ENCODE peak calls at places on chromosome 4, in five cellular contexts. R, A, W, E and O are unnamed samples.

GRCh38 chr4:24924309-24924781 is 11.5 kb upstream of the CCDC149 start:
- DNase-seq in R (peak; percentile 42), W (no peak), A (no peak), E (no peak), O (no peak)

GRCh38 chr4:68369474-68369805 is 19.6 kb upstream of the YTHDC1 start:
- DNase-seq in A (no peak), E (no peak), W (no peak), R (peak; percentile 95), O (no peak)

GRCh38 chr4:244471-244870 is 60.8 kb downstream of the ZNF732 start:
- DNase-seq in A (no peak), R (no peak), E (no peak), W (no peak), O (peak; percentile 64)

GRCh38 chr4:183011213-183011907 is 87.7 kb upstream of the WWC2 start:
- DNase-seq in W (no peak), A (no peak), E (no peak), R (no peak), O (no peak)

GRCh38 chr4:111210576-111210975 is 587.7 kb upstream of the PITX2 start:
- DNase-seq in W (no peak), E (no peak), A (no peak), R (no peak), O (no peak)

GRCh38 chr4:153651961-153652784 is 31.9 kb upstream of the TLR2 start:
- DNase-seq in R (peak; percentile 85), W (no peak), E (no peak), A (no peak), O (no peak)

GRCh38 chr4:99885063-99885664 is 9.1 kb downstream of the LAMTOR3 start:
- DNase-seq in R (peak; percentile 41), W (no peak), E (peak; percentile 23), A (no peak), O (no peak)

GRCh38 chr4:134201216-134202098 is at the start of gene PABPC4L:
- DNase-seq in R (peak; percentile 7), W (peak; percentile 64), A (peak; percentile 54), E (no peak), O (peak; percentile 92)

GRCh38 chr4:103478729-103479128 is 241.1 kb downstream of the TACR3 start:
- DNase-seq in A (no peak), E (no peak), W (no peak), R (no peak), O (no peak)

GRCh38 chr4:88489100-88489761 is 32.3 kb downstream of the HERC5 start:
- DNase-seq in E (no peak), A (no peak), R (no peak), W (no peak), O (no peak)

GRCh38 chr4:124191329-124191728 is 521.2 kb downstream of the ANKRD50 start:
- DNase-seq in E (no peak), W (no peak), R (peak; percentile 67), A (no peak), O (no peak)
- H3K36me3 ChIP-seq in E (no peaks in the 10 kb centered on the region), W (no peaks in the 10 kb centered on the region), R (no peaks in the 10 kb centered on the region), A (no peaks in the 10 kb centered on the region), O (no peaks in the 10 kb centered on the region)

GRCh38 chr4:185774076-185774731 is 37.8 kb downstream of the SORBS2 start:
- DNase-seq in A (no peak), W (no peak), E (no peak), R (no peak), O (no peak)
- H3K4me3 ChIP-seq in A (peak overlapping the region; percentile 49), W (no peak overlapping the region), E (peak overlapping the region; percentile 18), R (no peak overlapping the region), O (no peak overlapping the region)

GRCh38 chr4:3209551-3210325 is 39.2 kb upstream of the MSANTD1 start:
- DNase-seq in R (no peak), W (peak; percentile 32), A (no peak), E (no peak), O (no peak)
- H3K36me3 ChIP-seq in R (peaks cover 33% of the 10 kb centered on the region), W (peaks cover 61% of the 10 kb centered on the region), A (peaks cover 11% of the 10 kb centered on the region), E (peaks cover 89% of the 10 kb centered on the region), O (peaks cover 71% of the 10 kb centered on the region)

GRCh38 chr4:155060873-155061272 is 147.6 kb upstream of the NPY2R start:
- DNase-seq in W (no peak), A (no peak), E (no peak), R (no peak), O (no peak)
- H3K4me3 ChIP-seq in W (no peak overlapping the region), A (no peak overlapping the region), E (no peak overlapping the region), R (no peak overlapping the region), O (no peak overlapping the region)

GRCh38 chr4:8409271-8410065 is 31.1 kb downstream of the ACOX3 start:
- DNase-seq in R (no peak), A (peak; percentile 80), W (no peak), E (peak; percentile 52), O (no peak)
- H3K36me3 ChIP-seq in R (peaks cover 14% of the 10 kb centered on the region), A (no peaks in the 10 kb centered on the region), W (peaks cover 28% of the 10 kb centered on the region), E (peaks cover 47% of the 10 kb centered on the region), O (no peaks in the 10 kb centered on the region)

DNA sequence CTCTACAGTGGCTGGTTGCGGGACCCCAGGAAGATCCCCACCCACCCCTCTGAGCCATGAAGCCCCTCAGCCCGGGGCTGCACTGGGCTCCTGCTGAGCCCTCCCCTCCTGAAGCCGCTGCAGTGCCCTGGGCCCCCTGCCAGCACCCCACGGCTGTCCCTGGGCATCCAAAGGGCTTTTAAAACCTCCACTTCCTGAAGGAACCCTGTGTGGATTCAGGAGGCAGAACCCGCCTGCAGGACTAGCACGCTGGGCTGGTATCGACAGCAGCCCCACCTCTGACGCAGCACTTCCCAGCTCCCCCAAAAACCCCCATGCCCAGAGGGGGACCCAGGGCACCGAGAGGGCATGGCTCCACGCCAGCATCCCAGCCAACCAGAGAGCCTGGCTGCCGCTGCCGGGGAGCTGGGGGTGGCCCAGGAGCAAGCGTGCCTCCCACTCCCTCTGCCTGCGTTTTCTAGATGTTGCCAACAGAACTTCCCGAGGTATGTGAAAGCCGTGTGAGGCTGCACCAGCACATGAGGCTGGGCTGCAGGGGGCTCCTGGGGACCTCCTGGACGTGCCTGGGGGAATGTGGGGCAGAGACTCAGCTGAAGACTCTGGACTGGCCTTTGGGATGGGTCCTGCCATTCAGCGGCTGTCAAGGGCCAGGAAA is 6.3 kb downstream of the MXD4 start:
- DNase-seq in W (peak; percentile 67), R (no peak), E (peak; percentile 53), A (peak; percentile 64), O (no peak)
- H3K4me3 ChIP-seq in W (no peak overlapping the region), R (no peak overlapping the region), E (no peak overlapping the region), A (no peak overlapping the region), O (no peak overlapping the region)

GRCh38 chr4:47879458-47879857 is 34.9 kb downstream of the NFXL1 start:
- DNase-seq in W (no peak), A (no peak), R (no peak), E (no peak), O (no peak)
- H3K36me3 ChIP-seq in W (peaks cover 45% of the 10 kb centered on the region), A (no peaks in the 10 kb centered on the region), R (peaks cover 4% of the 10 kb centered on the region), E (peaks cover 94% of the 10 kb centered on the region), O (peaks cover 85% of the 10 kb centered on the region)

DNA sequence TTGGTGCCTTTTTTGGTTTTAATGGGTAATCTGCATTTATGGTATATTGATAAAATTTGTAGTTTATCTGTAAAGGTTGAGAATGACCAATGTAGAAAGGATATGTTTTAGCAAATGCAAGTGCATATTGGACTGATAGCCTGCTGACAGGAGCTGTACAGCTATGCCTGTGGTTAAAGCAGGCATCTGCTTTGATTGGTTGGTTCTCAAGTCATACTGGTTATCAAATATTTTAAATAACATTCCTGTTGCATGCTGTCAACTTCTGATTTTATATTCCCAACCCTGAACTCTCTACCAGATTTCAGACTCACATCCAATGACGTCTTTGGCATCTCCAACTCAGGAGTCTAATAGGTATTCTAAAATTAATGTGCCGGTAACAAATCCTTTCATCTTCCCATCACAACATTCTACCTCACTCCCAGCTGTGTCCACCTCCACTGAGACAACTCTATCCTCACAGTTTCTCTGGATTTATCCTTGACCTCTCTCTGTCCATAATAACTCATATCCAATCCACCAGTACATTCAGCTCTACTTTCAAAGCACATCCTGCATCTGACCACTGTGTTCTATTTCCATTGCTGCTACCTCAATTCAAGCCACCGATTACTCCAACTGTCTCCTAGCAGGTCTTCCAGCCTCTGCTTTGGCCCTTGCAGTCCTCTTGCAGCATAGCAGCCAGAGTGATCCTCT is 125.7 kb downstream of the CAMK2D start:
- DNase-seq in E (no peak), R (peak; percentile 14), A (no peak), W (no peak), O (no peak)
- H3K4me3 ChIP-seq in E (no peak overlapping the region), R (no peak overlapping the region), A (no peak overlapping the region), W (no peak overlapping the region), O (no peak overlapping the region)

DNA sequence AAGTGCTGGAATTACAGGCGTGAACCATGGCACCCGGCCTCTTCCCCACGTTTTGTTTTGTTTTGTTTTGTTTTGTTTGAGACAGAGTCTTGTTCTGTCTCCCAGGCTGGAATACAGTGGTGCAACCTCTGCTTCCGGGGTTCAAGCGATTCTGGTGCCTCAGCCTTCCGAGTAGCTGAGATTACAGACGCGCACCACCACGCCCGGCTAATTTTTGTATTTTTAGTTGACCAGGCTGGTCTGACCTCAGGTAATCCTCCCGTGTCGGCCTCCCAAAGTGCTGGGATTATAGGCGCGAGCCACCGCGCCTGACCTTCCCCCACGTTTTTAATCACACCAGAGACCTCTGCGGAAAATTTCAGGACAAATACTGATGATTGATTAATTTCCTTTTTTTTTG is 2.2 kb downstream of the ENOPH1 start:
- DNase-seq in R (no peak), E (no peak), W (no peak), A (no peak), O (peak; percentile 30)
- H3K36me3 ChIP-seq in R (peaks cover 3% of the 10 kb centered on the region), E (peaks cover 10% of the 10 kb centered on the region), W (no peaks in the 10 kb centered on the region), A (no peaks in the 10 kb centered on the region), O (peaks cover 21% of the 10 kb centered on the region)

GRCh38 chr4:70956570-70957210 is 36.8 kb upstream of the DCK start:
- DNase-seq in R (no peak), A (no peak), E (no peak), W (no peak), O (no peak)

GRCh38 chr4:70954032-70954431 is 39.4 kb upstream of the DCK start:
- DNase-seq in A (no peak), W (no peak), E (no peak), R (no peak), O (no peak)

GRCh38 chr4:70958681-70959080 is 34.8 kb upstream of the DCK start:
- DNase-seq in R (no peak), A (no peak), E (no peak), W (no peak), O (no peak)
- H3K4me3 ChIP-seq in R (no peak overlapping the region), A (no peak overlapping the region), E (no peak overlapping the region), W (no peak overlapping the region), O (no peak overlapping the region)